ENCODE peak calls at places on chromosomes 6 and 20, in six cellular contexts. One of them, this sample, is unnamed.

GRCh38 chr6:150314230-150315188 is 54.3 kb upstream of the IYD start:
- DNase-seq in A549: no peak
- DNase-seq in tibial artery: no peak
- DNase-seq in right atrium auricular region: no peak
- DNase-seq in endodermal cell: no peak
- DNase-seq in heart right ventricle: no peak
- DNase-seq in this sample: no peak

GRCh38 chr6:7725412-7725811 is 487 bp upstream of the BMP6 start:
- DNase-seq in A549: no peak
- DNase-seq in tibial artery: no peak
- DNase-seq in right atrium auricular region: no peak
- DNase-seq in endodermal cell: no peak
- DNase-seq in heart right ventricle: no peak
- DNase-seq in this sample: no peak

GRCh38 chr20:32687180-32687532 is 13.4 kb upstream of the C20orf203 start:
- DNase-seq in A549: no peak
- DNase-seq in tibial artery: no peak
- DNase-seq in right atrium auricular region: no peak
- DNase-seq in endodermal cell: no peak
- DNase-seq in heart right ventricle: no peak
- DNase-seq in this sample: no peak

GRCh38 chr20:35734777-35735649 is 7.0 kb downstream of the RBM39 start:
- DNase-seq in A549: no peak
- DNase-seq in tibial artery: no peak
- DNase-seq in right atrium auricular region: no peak
- DNase-seq in endodermal cell: no peak
- DNase-seq in heart right ventricle: no peak
- DNase-seq in this sample: no peak

GRCh38 chr20:63416631-63417030 is 55.5 kb upstream of the CHRNA4 start:
- DNase-seq in A549: no peak
- DNase-seq in tibial artery: no peak
- DNase-seq in right atrium auricular region: no peak
- DNase-seq in endodermal cell: no peak
- DNase-seq in heart right ventricle: no peak
- DNase-seq in this sample: no peak

GRCh38 chr6:113856571-113857564 is at the start of gene MARCKS:
- DNase-seq in A549: peak; percentile 80
- DNase-seq in tibial artery: peak; percentile 85
- DNase-seq in right atrium auricular region: peak; percentile 88
- DNase-seq in endodermal cell: peak; percentile 91
- DNase-seq in heart right ventricle: peak; percentile 82
- DNase-seq in this sample: no peak

GRCh38 chr6:17269840-17270239 is 11.3 kb upstream of the RBM24 start:
- DNase-seq in A549: peak; percentile 17
- DNase-seq in tibial artery: no peak
- DNase-seq in right atrium auricular region: no peak
- DNase-seq in endodermal cell: no peak
- DNase-seq in heart right ventricle: no peak
- DNase-seq in this sample: no peak

GRCh38 chr6:136499370-136499769 is 50.9 kb downstream of the MAP7 start:
- DNase-seq in A549: no peak
- DNase-seq in tibial artery: no peak
- DNase-seq in right atrium auricular region: no peak
- DNase-seq in endodermal cell: no peak
- DNase-seq in heart right ventricle: no peak
- DNase-seq in this sample: no peak

GRCh38 chr20:5996765-5997164 is 46.3 kb downstream of the MCM8 start:
- DNase-seq in A549: peak; percentile 35
- DNase-seq in tibial artery: no peak
- DNase-seq in right atrium auricular region: no peak
- DNase-seq in endodermal cell: no peak
- DNase-seq in heart right ventricle: no peak
- DNase-seq in this sample: no peak

GRCh38 chr20:25273541-25274358 is 25.9 kb downstream of the PYGB start:
- DNase-seq in A549: no peak
- DNase-seq in tibial artery: peak; percentile 19
- DNase-seq in right atrium auricular region: no peak
- DNase-seq in endodermal cell: no peak
- DNase-seq in heart right ventricle: peak; percentile 3
- DNase-seq in this sample: no peak

GRCh38 chr6:166056637-166057036 is 111.0 kb downstream of the TBXT start:
- DNase-seq in A549: no peak
- DNase-seq in tibial artery: peak; percentile 31
- DNase-seq in right atrium auricular region: peak; percentile 77
- DNase-seq in endodermal cell: no peak
- DNase-seq in heart right ventricle: peak; percentile 60
- DNase-seq in this sample: no peak

GRCh38 chr20:24782801-24783630 is 166.1 kb upstream of the CST7 start:
- DNase-seq in A549: no peak
- DNase-seq in tibial artery: no peak
- DNase-seq in right atrium auricular region: no peak
- DNase-seq in endodermal cell: peak; percentile 65
- DNase-seq in heart right ventricle: no peak
- DNase-seq in this sample: no peak

GRCh38 chr6:51855310-51856082 is 231.9 kb downstream of the PKHD1 start:
- DNase-seq in A549: peak; percentile 63
- DNase-seq in tibial artery: no peak
- DNase-seq in right atrium auricular region: no peak
- DNase-seq in endodermal cell: peak; percentile 79
- DNase-seq in heart right ventricle: no peak
- DNase-seq in this sample: no peak

GRCh38 chr6:74015427-74015826 is 319.4 kb downstream of the CD109 start:
- DNase-seq in A549: no peak
- DNase-seq in tibial artery: no peak
- DNase-seq in right atrium auricular region: no peak
- DNase-seq in endodermal cell: no peak
- DNase-seq in heart right ventricle: no peak
- DNase-seq in this sample: no peak

GRCh38 chr6:95593025-95593424 is 15.7 kb downstream of the MANEA start:
- DNase-seq in A549: peak; percentile 40
- DNase-seq in tibial artery: no peak
- DNase-seq in right atrium auricular region: no peak
- DNase-seq in endodermal cell: no peak
- DNase-seq in heart right ventricle: no peak
- DNase-seq in this sample: no peak

GRCh38 chr20:46672543-46673148 is 16.6 kb downstream of the TP53RK start:
- DNase-seq in A549: no peak
- DNase-seq in tibial artery: no peak
- DNase-seq in right atrium auricular region: no peak
- DNase-seq in endodermal cell: no peak
- DNase-seq in heart right ventricle: no peak
- DNase-seq in this sample: no peak

GRCh38 chr6:42450314-42451145 is 1.2 kb downstream of the TRERF1 start:
- DNase-seq in A549: no peak
- DNase-seq in tibial artery: no peak
- DNase-seq in right atrium auricular region: no peak
- DNase-seq in endodermal cell: peak; percentile 71
- DNase-seq in heart right ventricle: no peak
- DNase-seq in this sample: no peak

GRCh38 chr6:55694148-55694547 is 115.2 kb upstream of the HMGCLL1 start:
- DNase-seq in A549: peak; percentile 4
- DNase-seq in tibial artery: no peak
- DNase-seq in right atrium auricular region: no peak
- DNase-seq in endodermal cell: peak; percentile 78
- DNase-seq in heart right ventricle: peak; percentile 48
- DNase-seq in this sample: no peak

GRCh38 chr6:55696041-55696440 is 117.0 kb upstream of the HMGCLL1 start:
- DNase-seq in A549: no peak
- DNase-seq in tibial artery: no peak
- DNase-seq in right atrium auricular region: no peak
- DNase-seq in endodermal cell: no peak
- DNase-seq in heart right ventricle: no peak
- DNase-seq in this sample: no peak

DNA sequence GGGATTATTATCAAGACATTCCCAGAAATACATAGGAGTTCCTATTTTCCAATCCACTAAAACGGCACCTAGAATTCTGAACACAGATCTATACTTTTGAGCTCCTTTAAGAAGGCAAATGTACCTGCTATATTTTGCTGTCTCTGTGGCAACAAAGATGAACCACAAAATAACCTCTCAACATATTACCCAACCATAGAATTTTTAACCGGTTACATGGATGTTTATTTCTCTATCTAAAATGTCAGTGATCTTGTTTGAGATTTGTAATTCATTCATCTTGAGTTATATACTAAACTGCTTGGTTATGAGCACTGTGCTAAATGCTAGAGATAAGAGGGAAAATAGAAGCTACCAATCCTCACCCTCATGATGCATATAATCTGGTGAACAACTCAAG is 117.5 kb upstream of the HMGCLL1 start:
- DNase-seq in A549: no peak
- DNase-seq in tibial artery: no peak
- DNase-seq in right atrium auricular region: no peak
- DNase-seq in endodermal cell: no peak
- DNase-seq in heart right ventricle: no peak
- DNase-seq in this sample: no peak
- H3K4me3 ChIP-seq in A549: no peak overlapping the region
- H3K4me3 ChIP-seq in tibial artery: no peak overlapping the region
- H3K4me3 ChIP-seq in right atrium auricular region: no peak overlapping the region
- H3K4me3 ChIP-seq in endodermal cell: no peak overlapping the region
- H3K4me3 ChIP-seq in heart right ventricle: no peak overlapping the region
- H3K4me3 ChIP-seq in this sample: no peak overlapping the region

GRCh38 chr20:49715466-49715865 is 1.8 kb upstream of the B4GALT5 start:
- DNase-seq in A549: no peak
- DNase-seq in tibial artery: no peak
- DNase-seq in right atrium auricular region: no peak
- DNase-seq in endodermal cell: no peak
- DNase-seq in heart right ventricle: no peak
- DNase-seq in this sample: no peak

GRCh38 chr20:49712118-49712517 is 1.6 kb downstream of the B4GALT5 start:
- DNase-seq in A549: no peak
- DNase-seq in tibial artery: no peak
- DNase-seq in right atrium auricular region: no peak
- DNase-seq in endodermal cell: no peak
- DNase-seq in heart right ventricle: no peak
- DNase-seq in this sample: no peak

GRCh38 chr20:49711331-49711987 is 2.2 kb downstream of the B4GALT5 start:
- DNase-seq in A549: no peak
- DNase-seq in tibial artery: no peak
- DNase-seq in right atrium auricular region: no peak
- DNase-seq in endodermal cell: no peak
- DNase-seq in heart right ventricle: no peak
- DNase-seq in this sample: no peak

GRCh38 chr20:49713779-49714712 is at the start of gene B4GALT5:
- DNase-seq in A549: peak; percentile 72
- DNase-seq in tibial artery: peak; percentile 51
- DNase-seq in right atrium auricular region: no peak
- DNase-seq in endodermal cell: peak; percentile 96
- DNase-seq in heart right ventricle: peak; percentile 72
- DNase-seq in this sample: peak; percentile 36

DNA sequence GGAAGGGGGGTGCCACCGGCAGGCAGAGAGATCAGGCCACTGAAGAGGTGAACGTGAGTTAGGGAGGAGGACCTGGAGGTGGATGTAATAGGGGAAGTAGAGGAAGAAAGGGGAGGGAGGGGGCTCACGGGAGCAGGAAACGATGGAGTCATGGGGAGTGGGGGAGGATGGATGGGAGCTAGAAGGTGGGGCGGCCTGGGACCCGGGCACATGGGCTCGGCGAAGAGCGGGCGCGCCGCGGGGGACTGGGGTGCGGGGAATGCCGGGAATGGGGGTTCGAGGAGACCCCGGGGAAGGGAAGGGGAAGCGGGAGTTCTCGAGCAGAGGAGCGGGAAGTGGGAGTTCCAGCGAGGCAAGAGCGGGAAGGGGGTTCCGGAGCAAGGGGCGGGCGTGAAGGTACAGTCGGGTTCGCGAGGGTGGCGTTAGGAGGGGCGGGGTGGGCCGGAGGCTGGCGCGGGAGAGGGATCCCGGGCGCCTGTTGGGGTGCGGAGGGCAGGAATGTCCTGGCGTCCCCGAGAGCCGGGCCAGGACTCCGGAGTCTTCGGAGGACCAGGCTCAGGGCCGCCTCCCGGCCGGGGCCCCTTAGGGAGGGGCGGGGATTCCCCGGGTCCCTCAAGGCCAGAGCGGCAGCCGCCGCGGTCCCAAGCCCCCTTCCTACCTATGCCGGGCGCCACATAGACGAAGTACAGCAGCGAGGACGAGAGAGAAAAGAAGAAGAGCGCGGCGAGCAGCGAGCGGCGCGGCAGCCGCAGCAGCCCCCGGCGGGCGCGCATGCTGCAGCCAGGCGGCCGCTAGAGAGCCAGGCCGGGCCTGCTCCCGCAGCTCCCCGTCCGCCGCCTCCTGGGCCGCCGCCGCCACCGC is 530 bp downstream of the B4GALT5 start:
- DNase-seq in A549: no peak
- DNase-seq in tibial artery: no peak
- DNase-seq in right atrium auricular region: no peak
- DNase-seq in endodermal cell: peak; percentile 71
- DNase-seq in heart right ventricle: peak; percentile 44
- DNase-seq in this sample: no peak
- TF ChIP-seq CTCF in A549: no peak
- TF ChIP-seq CTCF in tibial artery: no peak
- TF ChIP-seq CTCF in right atrium auricular region: no peak
- TF ChIP-seq CTCF in endodermal cell: peak; percentile 25
- TF ChIP-seq CTCF in heart right ventricle: no peak
- TF ChIP-seq CTCF in this sample: no peak

DNA sequence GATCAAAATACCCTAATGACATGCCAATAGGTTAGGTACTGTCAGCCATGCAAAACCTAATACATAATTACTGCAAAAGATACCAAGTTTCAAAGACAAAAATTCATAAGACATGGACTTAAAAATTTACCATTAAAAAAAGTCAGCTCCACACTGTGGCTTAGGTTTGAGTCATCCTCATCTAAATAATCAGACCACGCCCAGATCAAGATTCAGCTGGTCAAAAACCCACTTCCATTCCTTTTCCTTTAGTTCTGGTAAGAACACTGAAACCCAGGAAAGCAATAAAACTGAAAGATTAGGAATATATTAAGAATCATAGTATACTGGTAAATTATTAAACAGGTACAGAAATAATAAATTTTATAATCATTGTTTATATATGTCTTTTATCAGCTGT is 81.0 kb upstream of the ASF1A start:
- DNase-seq in A549: no peak
- DNase-seq in tibial artery: no peak
- DNase-seq in right atrium auricular region: no peak
- DNase-seq in endodermal cell: no peak
- DNase-seq in heart right ventricle: no peak
- DNase-seq in this sample: no peak
- H3K4me1 ChIP-seq in A549: no peaks in the 10 kb centered on the region
- H3K4me1 ChIP-seq in tibial artery: no peaks in the 10 kb centered on the region
- H3K4me1 ChIP-seq in right atrium auricular region: no peaks in the 10 kb centered on the region
- H3K4me1 ChIP-seq in endodermal cell: no peaks in the 10 kb centered on the region
- H3K4me1 ChIP-seq in heart right ventricle: no peaks in the 10 kb centered on the region
- H3K4me1 ChIP-seq in this sample: no peaks in the 10 kb centered on the region

DNA sequence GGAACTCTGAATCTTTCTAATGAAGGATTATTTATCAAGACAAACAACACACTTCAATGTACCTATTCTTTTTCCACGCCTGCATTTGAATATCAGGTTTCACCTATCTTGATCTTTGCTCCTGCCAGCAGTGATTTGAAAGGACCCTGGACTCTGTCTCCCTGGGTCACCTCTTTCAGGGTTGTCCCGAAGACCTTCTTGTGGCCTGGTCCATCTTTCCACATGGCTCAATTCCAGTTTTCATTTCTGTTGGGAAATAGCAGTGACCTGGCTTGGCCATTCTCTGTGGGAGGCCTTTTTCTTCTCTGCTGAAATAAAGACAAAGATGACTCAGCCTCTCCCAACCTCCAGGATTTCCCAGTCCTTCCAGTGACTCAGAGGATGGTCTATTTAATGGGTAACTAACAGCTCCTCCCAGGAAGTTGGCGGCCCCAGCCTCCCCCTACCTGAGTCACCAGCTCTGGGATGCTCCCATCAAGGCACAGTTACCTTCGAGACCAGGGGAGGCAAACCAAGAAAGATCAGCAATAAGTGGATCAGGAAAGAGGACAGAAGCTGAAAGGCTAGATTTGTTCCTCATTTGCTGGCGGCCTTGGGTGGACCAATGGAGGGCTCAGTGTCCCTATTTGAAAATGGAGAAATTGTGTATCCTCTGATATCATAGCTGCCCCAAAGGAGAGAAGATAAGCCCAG is 120.2 kb upstream of the RNF24 start:
- DNase-seq in A549: peak; percentile 100
- DNase-seq in tibial artery: no peak
- DNase-seq in right atrium auricular region: no peak
- DNase-seq in endodermal cell: peak; percentile 90
- DNase-seq in heart right ventricle: no peak
- DNase-seq in this sample: peak; percentile 43
- H3K4me3 ChIP-seq in A549: peak overlapping the region; percentile 24
- H3K4me3 ChIP-seq in tibial artery: no peak overlapping the region
- H3K4me3 ChIP-seq in right atrium auricular region: no peak overlapping the region
- H3K4me3 ChIP-seq in endodermal cell: no peak overlapping the region
- H3K4me3 ChIP-seq in heart right ventricle: no peak overlapping the region
- H3K4me3 ChIP-seq in this sample: no peak overlapping the region

This sample was measured in thoracic aorta.